ENCODE peak calls at places on chromosomes 3 and 15, in five cellular contexts. One of them, this sample, is unnamed.

GRCh38 chr3:192899540-192899982 is 18.1 kb downstream of the MB21D2 start:
- DNase-seq in fibroblast of lung: peak; percentile 83
- DNase-seq in mesendoderm: no peak
- DNase-seq in lung: no peak
- DNase-seq in colonic mucosa: no peak
- DNase-seq in this sample: no peak

GRCh38 chr15:64809649-64810498 is 15.6 kb downstream of the PIF1 start:
- DNase-seq in fibroblast of lung: peak; percentile 69
- DNase-seq in mesendoderm: peak; percentile 93
- DNase-seq in lung: peak; percentile 84
- DNase-seq in colonic mucosa: peak; percentile 83
- DNase-seq in this sample: no peak

GRCh38 chr15:31215490-31216209 is 111.0 kb upstream of the KLF13 start:
- DNase-seq in fibroblast of lung: peak; percentile 74
- DNase-seq in mesendoderm: peak; percentile 66
- DNase-seq in lung: peak; percentile 90
- DNase-seq in colonic mucosa: peak; percentile 90
- DNase-seq in this sample: no peak

GRCh38 chr3:128383316-128384235 is 83.1 kb downstream of the DNAJB8 start:
- DNase-seq in fibroblast of lung: peak; percentile 43
- DNase-seq in mesendoderm: peak; percentile 11
- DNase-seq in lung: peak; percentile 71
- DNase-seq in colonic mucosa: peak; percentile 93
- DNase-seq in this sample: no peak

GRCh38 chr3:132536442-132537153 is 60.5 kb upstream of the ACKR4 start:
- DNase-seq in fibroblast of lung: no peak
- DNase-seq in mesendoderm: peak; percentile 26
- DNase-seq in lung: no peak
- DNase-seq in colonic mucosa: no peak
- DNase-seq in this sample: no peak

GRCh38 chr3:127735767-127736693 is 63.3 kb downstream of the ABTB1 start:
- DNase-seq in fibroblast of lung: peak; percentile 82
- DNase-seq in mesendoderm: no peak
- DNase-seq in lung: no peak
- DNase-seq in colonic mucosa: peak; percentile 46
- DNase-seq in this sample: no peak

GRCh38 chr3:190984502-190985244 is 122.2 kb upstream of the GMNC start:
- DNase-seq in fibroblast of lung: no peak
- DNase-seq in mesendoderm: no peak
- DNase-seq in lung: no peak
- DNase-seq in colonic mucosa: no peak
- DNase-seq in this sample: no peak

GRCh38 chr3:149473314-149473990 is 1.0 kb upstream of the TM4SF4 start:
- DNase-seq in fibroblast of lung: peak; percentile 74
- DNase-seq in mesendoderm: no peak
- DNase-seq in lung: peak; percentile 81
- DNase-seq in colonic mucosa: peak; percentile 78
- DNase-seq in this sample: no peak

GRCh38 chr3:120438971-120439370 is 11.8 kb downstream of the FSTL1 start:
- DNase-seq in fibroblast of lung: peak; percentile 92
- DNase-seq in mesendoderm: no peak
- DNase-seq in lung: no peak
- DNase-seq in colonic mucosa: peak; percentile 69
- DNase-seq in this sample: peak; percentile 82

GRCh38 chr3:184180165-184180564 is 5.5 kb downstream of the AP2M1 start:
- DNase-seq in fibroblast of lung: peak; percentile 43
- DNase-seq in mesendoderm: no peak
- DNase-seq in lung: no peak
- DNase-seq in colonic mucosa: peak; percentile 17
- DNase-seq in this sample: no peak

GRCh38 chr15:84634228-84634837 is 19.8 kb downstream of the WDR73 start:
- DNase-seq in fibroblast of lung: no peak
- DNase-seq in mesendoderm: no peak
- DNase-seq in lung: no peak
- DNase-seq in colonic mucosa: no peak
- DNase-seq in this sample: no peak

GRCh38 chr3:153284282-153284938 is 122.4 kb downstream of the RAP2B start:
- DNase-seq in fibroblast of lung: peak; percentile 94
- DNase-seq in mesendoderm: peak; percentile 29
- DNase-seq in lung: peak; percentile 53
- DNase-seq in colonic mucosa: peak; percentile 30
- DNase-seq in this sample: no peak

GRCh38 chr3:184761120-184761841 is 49.4 kb upstream of the MAGEF1 start:
- DNase-seq in fibroblast of lung: peak; percentile 77
- DNase-seq in mesendoderm: no peak
- DNase-seq in lung: no peak
- DNase-seq in colonic mucosa: no peak
- DNase-seq in this sample: no peak

GRCh38 chr3:46693038-46693896 is at the start of gene ALS2CL:
- DNase-seq in fibroblast of lung: no peak
- DNase-seq in mesendoderm: peak; percentile 80
- DNase-seq in lung: peak; percentile 69
- DNase-seq in colonic mucosa: peak; percentile 75
- DNase-seq in this sample: no peak

GRCh38 chr3:46695177-46695961 is 1.9 kb upstream of the ALS2CL start:
- DNase-seq in fibroblast of lung: no peak
- DNase-seq in mesendoderm: peak; percentile 85
- DNase-seq in lung: peak; percentile 67
- DNase-seq in colonic mucosa: peak; percentile 42
- DNase-seq in this sample: no peak

GRCh38 chr3:46692566-46692983 is 904 bp downstream of the ALS2CL start:
- DNase-seq in fibroblast of lung: no peak
- DNase-seq in mesendoderm: peak; percentile 71
- DNase-seq in lung: peak; percentile 92
- DNase-seq in colonic mucosa: peak; percentile 90
- DNase-seq in this sample: no peak

GRCh38 chr3:46694520-46694919 is 1.0 kb upstream of the ALS2CL start:
- DNase-seq in fibroblast of lung: no peak
- DNase-seq in mesendoderm: no peak
- DNase-seq in lung: no peak
- DNase-seq in colonic mucosa: no peak
- DNase-seq in this sample: no peak

DNA sequence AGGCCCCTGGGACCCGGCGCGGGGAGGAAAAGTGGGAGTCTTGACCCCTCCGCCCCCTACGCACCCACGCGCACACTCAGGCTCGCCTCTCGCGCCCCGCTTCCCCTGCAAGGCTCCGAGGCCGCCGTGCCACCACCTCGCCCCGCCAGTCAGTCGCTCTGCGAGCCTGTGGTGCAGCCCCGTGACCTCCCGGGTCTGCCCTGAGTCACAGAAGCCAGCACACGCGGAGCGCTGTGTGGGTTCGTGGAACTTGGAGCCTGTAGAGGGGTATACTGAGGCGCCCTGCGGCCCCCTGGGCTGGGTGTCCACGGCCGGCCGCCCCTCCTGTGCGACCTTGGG is 387 bp upstream of the ALS2CL start:
- DNase-seq in fibroblast of lung: no peak
- DNase-seq in mesendoderm: no peak
- DNase-seq in lung: peak; percentile 38
- DNase-seq in colonic mucosa: no peak
- DNase-seq in this sample: no peak
- H3K27ac ChIP-seq in fibroblast of lung: no peak overlapping the region
- H3K27ac ChIP-seq in mesendoderm: no peak overlapping the region
- H3K27ac ChIP-seq in lung: peak overlapping the region; percentile 80
- H3K27ac ChIP-seq in colonic mucosa: peak overlapping the region; percentile 48
- H3K27ac ChIP-seq in this sample: peak overlapping the region; percentile 91

GRCh38 chr3:30333143-30333542 is 273.3 kb upstream of the TGFBR2 start:
- DNase-seq in fibroblast of lung: no peak
- DNase-seq in mesendoderm: no peak
- DNase-seq in lung: no peak
- DNase-seq in colonic mucosa: no peak
- DNase-seq in this sample: no peak
- H3K4me1 ChIP-seq in fibroblast of lung: no peaks in the 10 kb centered on the region
- H3K4me1 ChIP-seq in mesendoderm: no peaks in the 10 kb centered on the region
- H3K4me1 ChIP-seq in lung: no peaks in the 10 kb centered on the region
- H3K4me1 ChIP-seq in colonic mucosa: no peaks in the 10 kb centered on the region
- H3K4me1 ChIP-seq in this sample: no peaks in the 10 kb centered on the region

GRCh38 chr3:89434621-89435380 is 327.4 kb downstream of the EPHA3 start:
- DNase-seq in fibroblast of lung: peak; percentile 51
- DNase-seq in mesendoderm: no peak
- DNase-seq in lung: no peak
- DNase-seq in colonic mucosa: no peak
- DNase-seq in this sample: no peak
- H3K4me3 ChIP-seq in fibroblast of lung: no peak overlapping the region
- H3K4me3 ChIP-seq in mesendoderm: no peak overlapping the region
- H3K4me3 ChIP-seq in lung: no peak overlapping the region
- H3K4me3 ChIP-seq in colonic mucosa: no peak overlapping the region
- H3K4me3 ChIP-seq in this sample: no peak overlapping the region

DNA sequence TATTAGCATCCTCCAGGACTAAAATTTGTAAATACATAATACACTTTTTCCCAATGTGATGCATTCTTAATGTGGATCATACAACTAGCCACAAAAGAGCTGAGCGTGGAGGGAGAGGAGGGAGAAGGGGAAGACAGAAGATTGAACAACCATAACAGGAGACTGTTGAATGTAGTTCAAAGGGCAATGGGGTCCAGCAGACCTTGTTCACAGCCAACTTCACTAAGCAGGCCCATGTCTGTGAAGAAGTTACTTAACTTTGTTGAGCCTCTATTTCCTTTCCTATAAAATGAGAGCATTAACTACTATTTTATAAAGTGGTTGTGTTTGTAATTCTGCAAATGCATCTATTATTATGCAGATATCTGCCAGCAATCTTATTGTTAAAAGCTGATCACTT is 13.3 kb downstream of the NCEH1 start:
- DNase-seq in fibroblast of lung: no peak
- DNase-seq in mesendoderm: no peak
- DNase-seq in lung: no peak
- DNase-seq in colonic mucosa: no peak
- DNase-seq in this sample: no peak
- H3K27ac ChIP-seq in fibroblast of lung: no peak overlapping the region
- H3K27ac ChIP-seq in mesendoderm: no peak overlapping the region
- H3K27ac ChIP-seq in lung: no peak overlapping the region
- H3K27ac ChIP-seq in colonic mucosa: peak overlapping the region; percentile 66
- H3K27ac ChIP-seq in this sample: no peak overlapping the region

DNA sequence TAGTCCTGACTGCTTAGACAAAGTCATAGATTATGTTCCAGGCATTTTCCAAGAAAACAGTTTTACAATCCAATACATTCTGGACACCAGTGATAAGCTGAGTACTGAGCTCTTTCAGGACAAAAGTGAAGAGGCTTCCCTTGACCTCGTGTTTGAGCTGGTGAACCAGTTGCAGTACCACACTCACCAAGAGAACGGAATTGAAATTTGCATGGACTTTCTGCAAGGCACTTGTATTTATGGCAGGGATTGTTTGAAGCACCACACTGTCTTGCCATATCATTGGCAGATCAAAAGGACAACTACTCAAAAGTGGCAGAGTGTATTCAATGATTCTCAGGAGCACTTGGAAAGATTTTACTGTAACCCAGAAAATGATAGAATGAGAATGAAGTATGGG is 3.8 kb downstream of the TIPARP start:
- DNase-seq in fibroblast of lung: no peak
- DNase-seq in mesendoderm: no peak
- DNase-seq in lung: no peak
- DNase-seq in colonic mucosa: no peak
- DNase-seq in this sample: no peak
- H3K4me1 ChIP-seq in fibroblast of lung: peaks cover 15% of the 10 kb centered on the region
- H3K4me1 ChIP-seq in mesendoderm: peaks cover 2% of the 10 kb centered on the region
- H3K4me1 ChIP-seq in lung: peaks cover 29% of the 10 kb centered on the region
- H3K4me1 ChIP-seq in colonic mucosa: peaks cover 7% of the 10 kb centered on the region
- H3K4me1 ChIP-seq in this sample: peaks cover 64% of the 10 kb centered on the region

DNA sequence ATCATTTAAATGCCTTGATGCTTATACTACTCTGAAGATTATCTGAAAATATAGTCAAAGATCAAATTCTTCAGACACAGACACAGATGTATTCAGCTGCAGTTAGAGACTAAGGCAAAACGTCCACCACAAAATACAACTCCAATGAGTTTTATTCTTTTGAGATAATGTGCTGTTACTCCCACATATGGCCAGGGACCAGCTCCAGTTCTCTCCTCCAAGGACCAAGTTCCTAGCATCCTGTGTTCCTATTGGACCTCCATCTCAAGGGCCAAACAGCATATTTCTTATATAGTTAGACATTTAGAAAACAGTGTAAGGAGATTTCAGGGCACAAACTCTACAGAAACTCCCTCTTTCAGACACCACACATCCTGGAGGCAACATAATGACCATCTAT is 27.1 kb downstream of the IP6K1 start:
- DNase-seq in fibroblast of lung: no peak
- DNase-seq in mesendoderm: no peak
- DNase-seq in lung: no peak
- DNase-seq in colonic mucosa: no peak
- DNase-seq in this sample: no peak
- H3K4me3 ChIP-seq in fibroblast of lung: no peak overlapping the region
- H3K4me3 ChIP-seq in mesendoderm: no peak overlapping the region
- H3K4me3 ChIP-seq in lung: no peak overlapping the region
- H3K4me3 ChIP-seq in colonic mucosa: no peak overlapping the region
- H3K4me3 ChIP-seq in this sample: no peak overlapping the region

GRCh38 chr15:25862469-25863066 is 559 bp downstream of the ATP10A start:
- DNase-seq in fibroblast of lung: peak; percentile 34
- DNase-seq in mesendoderm: peak; percentile 41
- DNase-seq in lung: peak; percentile 55
- DNase-seq in colonic mucosa: no peak
- DNase-seq in this sample: no peak
- H3K27ac ChIP-seq in fibroblast of lung: peak overlapping the region; percentile 81
- H3K27ac ChIP-seq in mesendoderm: no peak overlapping the region
- H3K27ac ChIP-seq in lung: peak overlapping the region; percentile 78
- H3K27ac ChIP-seq in colonic mucosa: peak overlapping the region; percentile 47
- H3K27ac ChIP-seq in this sample: peak overlapping the region; percentile 5

This sample was measured in vagina.